ENCODE peak calls at places on chromosomes 3 and 15, in six cellular contexts. V, Z, K, U, T and X are unnamed samples.

GRCh38 chr3:45861043-45861846 is 19.3 kb upstream of the LZTFL1 start:
- DNase-seq in K (no peak), V (no peak), Z (no peak), U (no peak), T (no peak), X (no peak)

GRCh38 chr3:52973806-52974205 is 72.1 kb downstream of the SFMBT1 start:
- DNase-seq in K (no peak), T (no peak), V (no peak), U (no peak), Z (no peak), X (no peak)

GRCh38 chr15:37758412-37758811 is 176.0 kb upstream of the TMCO5A start:
- DNase-seq in K (no peak), U (peak), T (no peak), Z (no peak), V (no peak), X (no peak)

GRCh38 chr3:66712210-66712609 is 211.4 kb upstream of the LRIG1 start:
- DNase-seq in V (no peak), T (no peak), K (no peak), U (no peak), Z (no peak), X (no peak)

GRCh38 chr3:169827712-169828111 is 15.0 kb upstream of the LRRC34 start:
- DNase-seq in V (no peak), K (no peak), Z (no peak), T (no peak), U (no peak), X (no peak)

GRCh38 chr3:108501538-108501937 is 8.9 kb downstream of the MYH15 start:
- DNase-seq in V (no peak), K (no peak), U (no peak), Z (no peak), T (no peak), X (no peak)

GRCh38 chr15:35746121-35746520 is 200.2 kb upstream of the DPH6 start:
- DNase-seq in Z (no peak), T (peak), V (no peak), K (no peak), U (no peak), X (no peak)

GRCh38 chr3:128727996-128728395 is 2.0 kb downstream of the RAB7A start:
- DNase-seq in K (no peak), U (no peak), Z (no peak), T (no peak), V (no peak), X (no peak)

GRCh38 chr15:53759333-53759975 is at the start of gene WDR72:
- DNase-seq in K (no peak), Z (no peak), T (peak), V (peak), U (peak), X (no peak)

GRCh38 chr3:178510496-178510895 is 25.7 kb upstream of the KCNMB2 start:
- DNase-seq in U (no peak), Z (no peak), K (no peak), T (no peak), V (no peak), X (no peak)

GRCh38 chr15:71148048-71148447 is 32.8 kb downstream of the THSD4 start:
- DNase-seq in Z (no peak), U (no peak), T (no peak), V (no peak), K (no peak), X (no peak)